ENCODE peak calls at places on chromosomes 3 and 15, in seven cellular contexts. N is K562, V is GM12878, D is HCT116, L is H1, U is HepG2, H is SK-N-SH. I is an unnamed sample.

GRCh38 chr3:171860830-171861535 is 17.8 kb downstream of the TMEM212 start:
- DNase-seq in N (no peak), V (no peak), D (no peak), L (no peak), U (no peak), H (no peak), I (no peak)

GRCh38 chr3:107212709-107213664 is 164.3 kb upstream of the CCDC54 start:
- DNase-seq in N (no peak), V (no peak), D (no peak), L (no peak), U (no peak), H (no peak), I (no peak)

GRCh38 chr3:79551325-79551892 is 216.4 kb downstream of the ROBO1 start:
- DNase-seq in N (no peak), V (no peak), D (no peak), L (no peak), U (no peak), H (no peak), I (no peak)

GRCh38 chr3:72336821-72337479 is 511.3 kb downstream of the SHQ1 start:
- DNase-seq in N (peak; percentile 80), V (no peak), D (no peak), L (no peak), U (no peak), H (peak; percentile 70), I (peak; percentile 52)

GRCh38 chr3:45566205-45566604 is 28.3 kb upstream of the LIMD1 start:
- DNase-seq in N (no peak), V (no peak), D (no peak), L (no peak), U (no peak), H (no peak), I (no peak)

GRCh38 chr15:63372018-63372705 is 9.5 kb downstream of the CA12 start:
- DNase-seq in N (peak; percentile 62), V (no peak), D (peak; percentile 38), L (no peak), U (no peak), H (no peak), I (no peak)

GRCh38 chr3:44861412-44862220 is at the start of gene TMEM42:
- DNase-seq in N (no peak), V (peak; percentile 68), D (peak; percentile 78), L (peak; percentile 89), U (peak; percentile 74), H (peak; percentile 98), I (peak; percentile 95)

GRCh38 chr3:195863121-195864061 is 45.0 kb downstream of the TNK2 start:
- DNase-seq in N (peak; percentile 86), V (no peak), D (peak; percentile 42), L (peak; percentile 63), U (peak; percentile 60), H (peak; percentile 94), I (peak; percentile 70)

GRCh38 chr3:11077466-11077865 is 76.8 kb upstream of the HRH1 start:
- DNase-seq in N (no peak), V (no peak), D (no peak), L (no peak), U (no peak), H (no peak), I (no peak)

GRCh38 chr3:131020122-131020693 is 6.4 kb downstream of the ASTE1 start:
- DNase-seq in N (no peak), V (no peak), D (no peak), L (no peak), U (no peak), H (no peak), I (no peak)

GRCh38 chr15:57432141-57432701 is 55.9 kb downstream of the CGNL1 start:
- DNase-seq in N (no peak), V (no peak), D (no peak), L (peak; percentile 27), U (no peak), H (no peak), I (peak; percentile 32)

GRCh38 chr3:152071924-152072323 is 196.8 kb upstream of the MBNL1 start:
- DNase-seq in N (no peak), V (no peak), D (peak; percentile 1), L (no peak), U (peak; percentile 19), H (peak; percentile 20), I (peak; percentile 5)

GRCh38 chr3:38022301-38022700 is 7.1 kb downstream of the PLCD1 start:
- DNase-seq in N (no peak), V (no peak), D (no peak), L (no peak), U (no peak), H (no peak), I (no peak)

GRCh38 chr3:102299125-102299877 is 135.5 kb upstream of the ZPLD1 start:
- DNase-seq in N (no peak), V (peak; percentile 7), D (peak; percentile 70), L (no peak), U (no peak), H (no peak), I (no peak)

GRCh38 chr15:76217029-76217866 is 94.0 kb downstream of the ETFA start:
- DNase-seq in N (no peak), V (no peak), D (peak; percentile 24), L (no peak), U (no peak), H (no peak), I (no peak)

GRCh38 chr3:71372369-71372768 is 211.2 kb downstream of the FOXP1 start:
- DNase-seq in N (no peak), V (no peak), D (no peak), L (no peak), U (peak; percentile 67), H (no peak), I (no peak)

GRCh38 chr3:125478321-125478720 is 41.7 kb downstream of the SNX4 start:
- DNase-seq in N (no peak), V (no peak), D (no peak), L (no peak), U (no peak), H (no peak), I (no peak)

DNA sequence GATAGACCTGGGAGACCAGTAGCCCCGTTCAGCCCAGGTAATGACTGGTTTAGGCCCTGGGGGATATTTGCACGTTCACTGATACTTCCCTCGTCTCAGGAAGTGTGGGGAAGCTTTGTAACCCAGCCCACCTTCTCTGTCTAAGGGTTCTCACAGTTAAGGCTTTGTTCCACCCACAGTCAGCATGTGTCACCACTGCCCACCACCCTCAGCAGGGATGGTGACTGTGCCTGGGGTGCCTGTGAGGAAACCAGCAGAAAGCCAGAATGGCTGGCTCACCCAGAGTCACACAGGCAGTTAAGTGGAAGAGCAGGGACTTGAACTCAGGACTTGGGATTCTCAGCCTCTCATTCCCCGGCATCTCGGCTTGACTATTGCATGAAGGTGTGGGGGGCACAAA is 5.2 kb downstream of the KBTBD13 start:
- DNase-seq in N (no peak), V (no peak), D (no peak), L (no peak), U (no peak), H (no peak), I (no peak)
- TF ChIP-seq YY1 in N (no peak), V (no peak), D (no peak), L (no peak), U (no peak), H (no peak), I (no peak)

DNA sequence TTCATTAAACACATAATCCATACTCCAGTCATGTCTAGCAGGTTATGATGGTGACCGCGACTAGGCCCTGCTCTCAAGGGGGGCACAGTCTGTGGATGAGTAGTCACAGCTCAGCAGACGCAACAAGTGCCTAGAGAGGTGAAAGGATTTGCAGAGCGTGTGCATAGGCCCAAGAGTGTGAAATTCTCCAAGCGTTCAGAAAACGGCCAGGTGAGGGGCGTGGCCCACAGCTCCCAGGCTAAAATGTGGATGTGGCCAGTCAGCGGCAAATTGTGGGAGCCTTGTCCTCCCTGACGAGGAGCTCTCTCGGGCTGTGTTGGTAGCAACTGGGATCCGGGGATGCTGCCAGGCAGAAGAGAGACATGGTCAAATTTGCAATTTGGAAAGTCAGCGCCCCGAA is 46.4 kb upstream of the TSEN2 start:
- DNase-seq in N (no peak), V (no peak), D (no peak), L (no peak), U (no peak), H (no peak), I (no peak)
- TF ChIP-seq YY1 in N (no peak), V (no peak), D (no peak), L (no peak), U (no peak), H (no peak), I (no peak)

GRCh38 chr3:127207727-127208482 is 15.0 kb downstream of the PRR23E start:
- DNase-seq in N (no peak), V (no peak), D (no peak), L (no peak), U (no peak), H (no peak), I (no peak)

GRCh38 chr3:127206154-127206553 is 13.2 kb downstream of the PRR23E start:
- DNase-seq in N (no peak), V (no peak), D (no peak), L (no peak), U (no peak), H (no peak), I (no peak)

GRCh38 chr3:127203024-127203423 is 10.1 kb downstream of the PRR23E start:
- DNase-seq in N (no peak), V (no peak), D (no peak), L (no peak), U (no peak), H (no peak), I (no peak)

GRCh38 chr3:127206611-127207516 is 13.9 kb downstream of the PRR23E start:
- DNase-seq in N (no peak), V (no peak), D (no peak), L (no peak), U (no peak), H (no peak), I (no peak)

DNA sequence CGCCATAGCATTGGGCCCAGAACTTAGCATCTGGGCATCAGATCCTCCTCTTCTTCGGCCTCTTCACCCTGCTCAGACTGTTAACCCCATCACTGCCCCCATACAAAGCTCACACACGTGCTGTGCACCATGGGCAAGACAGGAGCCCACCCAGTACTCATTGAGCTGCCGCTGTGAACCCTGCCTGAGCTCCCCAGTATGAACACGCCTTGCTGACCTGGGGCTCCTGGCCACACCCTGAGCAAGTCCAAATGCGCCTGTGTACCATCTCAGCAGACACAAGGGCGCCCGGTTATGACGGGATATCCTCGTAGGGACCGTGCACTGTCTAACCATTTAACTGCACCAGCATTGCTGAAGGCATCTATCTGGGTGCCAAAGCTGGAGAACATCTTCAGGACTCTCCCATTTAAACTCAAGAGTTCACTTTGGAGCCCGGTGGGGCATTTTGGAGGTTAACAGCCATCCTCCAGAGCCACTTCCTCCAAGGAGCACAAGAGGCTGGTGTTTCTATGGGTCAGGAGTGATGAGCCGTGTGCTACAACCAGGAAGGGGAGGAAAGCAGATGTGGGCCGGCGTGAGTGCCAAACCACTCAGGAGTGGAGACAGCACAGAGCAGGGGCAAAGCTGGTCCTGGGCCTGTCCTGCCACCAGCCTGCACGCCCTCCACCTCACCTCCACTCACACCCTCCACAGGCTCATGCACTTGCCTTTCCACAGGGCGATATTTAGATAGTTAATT is 12.1 kb downstream of the PRR23E start:
- DNase-seq in N (no peak), V (no peak), D (no peak), L (no peak), U (no peak), H (no peak), I (no peak)
- TF ChIP-seq YY1 in N (no peak), V (no peak), D (no peak), L (no peak), U (no peak), H (no peak), I (no peak)

DNA sequence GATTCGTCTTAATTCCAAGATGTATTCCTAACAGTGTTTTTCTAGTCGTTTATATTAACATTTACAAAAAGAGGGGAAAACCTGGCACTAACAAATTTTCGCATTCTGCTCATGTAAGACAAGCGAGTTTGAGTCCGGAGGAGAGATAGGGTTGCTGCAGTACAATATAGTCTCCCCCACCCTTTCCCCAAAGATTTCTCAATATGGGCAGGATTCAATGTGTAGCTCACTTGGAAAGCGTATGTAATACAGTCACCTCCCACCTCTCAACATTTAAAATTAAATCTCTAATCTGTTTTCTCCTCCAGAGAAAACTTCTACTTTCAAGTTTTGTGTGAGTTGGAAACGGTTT is 57.9 kb downstream of the CMSS1 start:
- DNase-seq in N (peak; percentile 13), V (no peak), D (no peak), L (no peak), U (peak; percentile 39), H (peak; percentile 43), I (no peak)
- TF ChIP-seq YY1 in N (no peak), V (no peak), D (no peak), L (no peak), U (no peak), H (no peak), I (no peak)

I was measured in NT2/D1.